ENCODE peak calls at places on chromosomes 13 and 19, in eight cellular contexts. X, S, T, Z, Q, P, R and H are unnamed samples.

GRCh38 chr13:76934671-76935070 is 13.6 kb upstream of the ACOD1 start:
- DNase-seq in X (no peak), P (no peak), T (no peak), Z (no peak), Q (peak), S (no peak), R (no peak), H (no peak)

GRCh38 chr19:45057444-45057843 is 18.6 kb downstream of the CLASRP start:
- DNase-seq in P (no peak), Z (no peak), S (no peak), T (no peak), X (no peak), Q (no peak), R (no peak), H (no peak)

GRCh38 chr13:23516706-23517105 is 53.5 kb upstream of the TNFRSF19 start:
- DNase-seq in P (no peak), S (no peak), R (no peak), T (no peak), Q (no peak), X (no peak), Z (no peak), H (no peak)

GRCh38 chr13:29922281-29922821 is 71.9 kb upstream of the UBL3 start:
- DNase-seq in S (peak), R (no peak), Q (no peak), T (no peak), P (no peak), Z (no peak), X (no peak), H (no peak)

GRCh38 chr19:58212336-58213074 is 16.2 kb upstream of the ZNF544 start:
- DNase-seq in Z (no peak), X (no peak), S (no peak), T (no peak), Q (peak), R (no peak), P (no peak), H (no peak)

GRCh38 chr13:29925457-29925856 is 75.0 kb upstream of the UBL3 start:
- DNase-seq in Z (peak), Q (no peak), R (peak), T (no peak), X (peak), S (no peak), P (peak), H (peak)

GRCh38 chr19:18756896-18757295 is 34.2 kb downstream of the COMP start:
- DNase-seq in T (no peak), P (no peak), S (no peak), Q (no peak), R (no peak), X (no peak), Z (no peak), H (no peak)

GRCh38 chr13:99500839-99501134 is 485 bp upstream of the TM9SF2 start:
- DNase-seq in Z (no peak), R (no peak), T (no peak), S (no peak), Q (no peak), X (no peak), P (no peak), H (no peak)

GRCh38 chr13:76813874-76814273 is 72.3 kb downstream of the KCTD12 start:
- DNase-seq in S (no peak), Q (no peak), R (no peak), T (no peak), Z (no peak), P (no peak), X (no peak), H (no peak)

GRCh38 chr13:73040968-73041580 is 17.7 kb upstream of the KLF5 start:
- DNase-seq in Z (no peak), S (no peak), T (no peak), Q (no peak), R (no peak), X (no peak), P (no peak), H (no peak)

GRCh38 chr13:60617863-60618733 is 221.1 kb downstream of the TDRD3 start:
- DNase-seq in P (no peak), Z (no peak), R (no peak), Q (peak), S (peak), T (no peak), X (no peak), H (no peak)

GRCh38 chr19:23716792-23717191 is 29.8 kb upstream of the ZNF675 start:
- DNase-seq in S (no peak), P (no peak), T (no peak), R (no peak), Z (no peak), Q (no peak), X (no peak), H (no peak)

GRCh38 chr13:98541701-98542203 is 35.2 kb downstream of the STK24 start:
- DNase-seq in X (no peak), T (no peak), R (no peak), P (no peak), S (no peak), Q (no peak), Z (no peak), H (no peak)

GRCh38 chr19:44498988-44499387 is 1.3 kb downstream of the ZNF180 start:
- DNase-seq in X (no peak), T (no peak), R (no peak), P (no peak), Z (no peak), Q (no peak), S (no peak), H (no peak)

GRCh38 chr19:16051254-16052025 is 24.9 kb upstream of the TPM4 start:
- DNase-seq in Z (no peak), P (no peak), R (no peak), T (peak), Q (no peak), S (no peak), X (no peak), H (no peak)

GRCh38 chr13:98921786-98922185 is 56.1 kb downstream of the DOCK9 start:
- DNase-seq in S (no peak), X (no peak), Z (no peak), R (no peak), T (no peak), P (no peak), Q (no peak), H (no peak)

GRCh38 chr19:3722443-3723109 is 14.4 kb downstream of the TJP3 start:
- DNase-seq in X (peak), T (no peak), S (no peak), Q (peak), P (no peak), Z (no peak), R (no peak), H (no peak)

GRCh38 chr13:29457299-29457698 is 138.2 kb downstream of the SLC7A1 start:
- DNase-seq in Z (no peak), R (no peak), X (no peak), Q (no peak), P (no peak), T (no peak), S (peak), H (no peak)

GRCh38 chr13:99311748-99312492 is 4.7 kb upstream of the GPR183 start:
- DNase-seq in R (no peak), Z (peak), S (no peak), Q (no peak), X (peak), P (no peak), T (no peak), H (peak)

GRCh38 chr19:11291415-11291814 is 4.5 kb upstream of the TSPAN16 start:
- DNase-seq in T (no peak), Q (no peak), Z (no peak), S (no peak), P (no peak), X (no peak), R (no peak), H (no peak)

GRCh38 chr19:9586764-9587163 is 2.5 kb upstream of the ZNF121 start:
- DNase-seq in Z (peak), X (peak), T (peak), S (peak), Q (peak), P (no peak), R (no peak), H (peak)

GRCh38 chr13:41609828-41610227 is 152.5 kb downstream of the RGCC start:
- DNase-seq in T (no peak), Q (no peak), R (no peak), S (no peak), X (no peak), Z (no peak), P (no peak), H (no peak)

GRCh38 chr13:87827479-87827878 is 156.3 kb downstream of the SLITRK5 start:
- DNase-seq in Z (no peak), X (no peak), S (no peak), T (no peak), P (no peak), R (no peak), Q (no peak), H (no peak)

GRCh38 chr13:31756346-31756745 is 17.0 kb downstream of the RXFP2 start:
- DNase-seq in R (no peak), X (no peak), Q (no peak), Z (peak), S (peak), T (no peak), P (no peak), H (no peak)

GRCh38 chr13:99144306-99144705 is 56.3 kb upstream of the UBAC2 start:
- DNase-seq in Q (no peak), R (no peak), Z (no peak), X (no peak), T (no peak), P (no peak), S (no peak), H (no peak)

GRCh38 chr13:99224019-99224418 is 23.4 kb downstream of the UBAC2 start:
- DNase-seq in Z (no peak), R (no peak), Q (no peak), X (no peak), S (no peak), P (no peak), T (no peak), H (no peak)

GRCh38 chr19:29418106-29418684 is 107.6 kb upstream of the VSTM2B start:
- DNase-seq in P (no peak), R (no peak), T (no peak), Q (no peak), S (no peak), X (no peak), Z (no peak), H (no peak)

GRCh38 chr19:13095393-13095784 is 7.3 kb downstream of the LYL1 start:
- DNase-seq in Q (peak), Z (no peak), S (no peak), X (no peak), R (no peak), T (peak), P (no peak), H (no peak)

GRCh38 chr19:13092608-13093260 is 9.9 kb downstream of the LYL1 start:
- DNase-seq in P (no peak), S (no peak), Q (no peak), Z (peak), R (no peak), T (no peak), X (no peak), H (no peak)

GRCh38 chr19:13094771-13095392 is 7.8 kb downstream of the LYL1 start:
- DNase-seq in Z (no peak), Q (peak), T (peak), X (no peak), S (no peak), P (no peak), R (no peak), H (no peak)

GRCh38 chr19:13093407-13094284 is 9.0 kb downstream of the LYL1 start:
- DNase-seq in T (peak), P (peak), R (peak), X (peak), S (peak), Q (peak), Z (peak), H (peak)

GRCh38 chr19:13094285-13094595 is 8.4 kb downstream of the LYL1 start:
- DNase-seq in X (no peak), S (no peak), Z (peak), T (peak), P (no peak), Q (no peak), R (no peak), H (peak)
- H3K27ac ChIP-seq in X (no peak), S (no peak), Z (peak), T (no peak), P (peak), Q (no peak), R (peak), H (peak)

DNA sequence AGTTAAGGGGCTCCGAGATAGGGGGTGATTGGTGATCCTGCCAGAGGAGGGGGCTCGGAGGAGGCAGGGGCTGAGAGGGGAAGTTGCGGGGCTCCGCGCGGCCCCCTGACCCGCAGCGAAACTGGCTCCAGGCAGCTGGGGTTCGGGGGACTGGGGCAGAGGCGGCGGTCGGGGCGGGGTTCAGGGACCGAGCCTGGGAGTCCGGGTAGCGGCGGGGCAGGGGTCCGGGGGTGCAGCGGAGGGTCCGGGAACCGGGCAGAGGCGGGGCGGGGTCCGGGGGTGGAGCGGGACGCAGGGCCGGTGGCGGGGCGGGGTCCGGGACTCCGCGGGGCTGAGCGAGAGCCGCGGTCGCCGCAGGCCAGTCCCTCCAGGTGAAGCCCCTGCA is 1.2 kb downstream of the MADCAM1 start:
- DNase-seq in X (no peak), S (no peak), P (no peak), Z (no peak), Q (no peak), T (no peak), R (peak), H (no peak)
- H3K4me3 ChIP-seq in X (no peak), S (no peak), P (no peak), Z (no peak), Q (no peak), T (no peak), R (no peak), H (peak)

DNA sequence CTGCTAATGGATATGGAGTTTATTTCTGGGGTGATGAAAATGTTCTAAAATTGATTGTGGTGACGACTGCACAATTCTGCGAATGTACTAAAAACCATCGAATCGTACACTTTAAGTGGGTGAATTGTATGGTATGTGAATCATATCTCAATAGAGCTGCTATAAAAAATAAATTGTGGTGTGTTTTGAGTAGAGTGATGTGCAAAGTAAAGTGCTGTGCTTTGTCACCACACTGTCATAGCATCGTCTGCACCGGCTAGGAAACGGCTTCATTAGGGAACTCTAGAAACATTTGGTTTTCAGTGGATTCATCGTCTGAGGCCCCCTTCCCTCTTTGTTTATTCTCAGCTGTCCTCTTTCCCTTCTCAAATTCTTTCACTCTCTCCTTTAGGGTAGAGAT is 239.7 kb downstream of the DCLK1 start:
- DNase-seq in X (no peak), R (no peak), T (no peak), Z (no peak), S (no peak), P (no peak), Q (no peak), H (no peak)
- H3K27ac ChIP-seq in X (no peak), R (no peak), T (no peak), Z (no peak), S (no peak), P (no peak), Q (no peak), H (no peak)

GRCh38 chr19:14218615-14219330 is 12.8 kb upstream of the ADGRL1 start:
- DNase-seq in Q (no peak), X (no peak), T (no peak), R (no peak), P (no peak), S (no peak), Z (no peak), H (no peak)
- H3K4me3 ChIP-seq in Q (no peak), X (no peak), T (no peak), R (no peak), P (no peak), S (no peak), Z (no peak), H (no peak)

GRCh38 chr13:109868583-109869311 is 82.4 kb upstream of the IRS2 start:
- DNase-seq in T (no peak), P (no peak), X (no peak), Z (no peak), S (no peak), R (no peak), Q (no peak), H (no peak)
- H3K27ac ChIP-seq in T (no peak), P (peak), X (peak), Z (no peak), S (no peak), R (no peak), Q (no peak), H (peak)